ENCODE peak calls at places on chromosomes 3 and 15, in ten cellular contexts. M is lower lobe of right lung; B is effector CD4-positive, alpha-beta T cell; S is right lobe of liver; X is cerebellar nuclear complex; Z is GM04503; Q is AG08395; G is small intestine; V is ELR; E is thoracic aorta. W is an unnamed sample.

GRCh38 chr3:94423566-94423965 is 360.7 kb downstream of the NSUN3 start:
- DNase-seq in M (no peak), B (no peak), S (no peak), X (no peak), Z (no peak), Q (no peak), G (no peak), V (peak; percentile 34), E (no peak), W (no peak)

GRCh38 chr15:34883042-34883441 is 86.5 kb downstream of the AQR start:
- DNase-seq in M (no peak), B (no peak), S (no peak), X (no peak), Z (no peak), Q (no peak), G (no peak), V (no peak), E (no peak), W (no peak)

GRCh38 chr3:5126586-5126985 is 4.5 kb downstream of the ARL8B start:
- DNase-seq in M (no peak), B (no peak), S (no peak), X (no peak), Z (no peak), Q (no peak), G (no peak), V (peak; percentile 22), E (no peak), W (no peak)

GRCh38 chr3:78689378-78689777 is 1078.4 kb downstream of the ROBO1 start:
- DNase-seq in M (no peak), B (no peak), S (no peak), X (no peak), Z (no peak), Q (no peak), G (no peak), V (no peak), E (no peak), W (no peak)

GRCh38 chr3:141482250-141482937 is 4.4 kb upstream of the RASA2 start:
- DNase-seq in M (no peak), B (no peak), S (no peak), X (no peak), Z (peak; percentile 93), Q (peak; percentile 80), G (no peak), V (peak; percentile 89), E (no peak), W (peak; percentile 24)

GRCh38 chr3:76432396-76432795 is 607.5 kb upstream of the ROBO2 start:
- DNase-seq in M (no peak), B (no peak), S (no peak), X (no peak), Z (no peak), Q (no peak), G (no peak), V (no peak), E (no peak), W (no peak)

GRCh38 chr3:155963557-155963956 is 93.1 kb downstream of the GMPS start:
- DNase-seq in M (no peak), B (no peak), S (no peak), X (no peak), Z (no peak), Q (peak; percentile 17), G (no peak), V (peak; percentile 24), E (no peak), W (no peak)

GRCh38 chr3:177370396-177370795 is 173.1 kb upstream of the TBL1XR1 start:
- DNase-seq in M (no peak), B (no peak), S (no peak), X (no peak), Z (no peak), Q (no peak), G (no peak), V (no peak), E (no peak), W (no peak)

W was measured in HFF-Myc.